ENCODE peak calls at places on chromosomes 7 and 10, in seven cellular contexts. H, T, E, Z, B, O and M are unnamed samples.

GRCh38 chr7:50697686-50698085 is 85.0 kb downstream of the GRB10 start:
- DNase-seq in H (no peak), T (no peak), E (no peak), Z (no peak), B (no peak), O (no peak), M (no peak)

GRCh38 chr7:66933469-66933868 is 12.4 kb downstream of the TMEM248 start:
- DNase-seq in H (no peak), T (no peak), E (no peak), Z (no peak), B (no peak), O (no peak), M (no peak)

GRCh38 chr10:122494833-122495232 is 33.5 kb downstream of the HTRA1 start:
- DNase-seq in H (no peak), T (no peak), E (no peak), Z (no peak), B (no peak), O (peak; percentile 91), M (no peak)

GRCh38 chr7:47491637-47492036 is 90.3 kb downstream of the TNS3 start:
- DNase-seq in H (no peak), T (no peak), E (no peak), Z (no peak), B (no peak), O (no peak), M (no peak)

GRCh38 chr10:48568546-48568945 is 36.3 kb downstream of the ARHGAP22 start:
- DNase-seq in H (peak; percentile 8), T (no peak), E (no peak), Z (no peak), B (no peak), O (no peak), M (no peak)

GRCh38 chr7:142434666-142435174 is 176.9 kb upstream of the PRSS58 start:
- DNase-seq in H (no peak), T (no peak), E (no peak), Z (no peak), B (no peak), O (no peak), M (no peak)

GRCh38 chr7:28688651-28689050 is 269.5 kb downstream of the TRIL start:
- DNase-seq in H (no peak), T (no peak), E (no peak), Z (no peak), B (no peak), O (no peak), M (no peak)

GRCh38 chr7:44307301-44307900 is 18.0 kb downstream of the CAMK2B start:
- DNase-seq in H (peak; percentile 65), T (no peak), E (no peak), Z (peak; percentile 18), B (no peak), O (no peak), M (no peak)